ENCODE peak calls at places on chromosome 16, in nine cellular contexts. F, T, R, X, C, N, W, O and B are unnamed samples.

GRCh38 chr16:58000706-58001676 is at the start of gene USB1:
- DNase-seq in T (peak; percentile 75), X (peak; percentile 40), C (peak; percentile 93), F (peak; percentile 95), N (no peak), O (peak; percentile 97), R (peak; percentile 54), W (no peak), B (peak; percentile 78)

GRCh38 chr16:27698266-27698665 is 148.3 kb downstream of the KATNIP start:
- DNase-seq in W (no peak), N (no peak), R (no peak), O (peak; percentile 61), X (no peak), F (no peak), T (no peak), C (peak; percentile 60), B (no peak)

GRCh38 chr16:85291302-85292148 is 179.3 kb upstream of the CIBAR2 start:
- DNase-seq in C (no peak), R (no peak), F (peak; percentile 88), T (no peak), W (no peak), X (no peak), O (peak; percentile 86), N (no peak), B (no peak)

GRCh38 chr16:73743665-73744496 is 552.7 kb upstream of the PSMD7 start:
- DNase-seq in C (no peak), N (no peak), W (no peak), X (no peak), O (no peak), F (no peak), R (no peak), T (no peak), B (no peak)

GRCh38 chr16:30183961-30184429 is 593 bp downstream of the CORO1A start:
- DNase-seq in O (no peak), R (no peak), F (peak; percentile 72), C (no peak), X (no peak), T (no peak), W (no peak), N (no peak), B (peak; percentile 84)

GRCh38 chr16:48542020-48542473 is 67.9 kb downstream of the N4BP1 start:
- DNase-seq in F (peak; percentile 87), C (peak; percentile 30), R (peak; percentile 36), T (peak; percentile 37), O (peak; percentile 66), W (no peak), N (no peak), X (no peak), B (no peak)

GRCh38 chr16:677306-678190 is 2.1 kb downstream of the RHBDL1 start:
- DNase-seq in T (no peak), R (no peak), C (no peak), F (no peak), X (no peak), W (no peak), O (peak; percentile 68), N (no peak), B (no peak)

GRCh38 chr16:22646948-22647556 is 136.4 kb downstream of the NPIPB5 start:
- DNase-seq in O (no peak), N (no peak), W (no peak), T (no peak), C (no peak), R (no peak), X (no peak), F (no peak), B (no peak)

GRCh38 chr16:53372942-53373871 is 61.1 kb upstream of the RBL2 start:
- DNase-seq in O (peak; percentile 71), X (no peak), R (no peak), C (peak; percentile 37), N (no peak), F (no peak), W (no peak), T (no peak), B (peak; percentile 67)

GRCh38 chr16:19348578-19349315 is 63.2 kb downstream of the CLEC19A start:
- DNase-seq in C (peak; percentile 38), O (peak; percentile 67), X (no peak), T (no peak), W (no peak), R (no peak), N (no peak), F (no peak), B (no peak)